ENCODE peak calls at places on chromosomes 2 and 18, in four cellular contexts. P is tibial nerve, T is transverse colon, K is suprapubic skin. Z is an unnamed sample.

GRCh38 chr18:59631583-59632181 is 65.5 kb downstream of the CCBE1 start:
- DNase-seq in T (no peak), P (no peak), K (no peak), Z (no peak)

GRCh38 chr18:48879008-48879431 is 71.7 kb downstream of the SMAD7 start:
- DNase-seq in K (no peak), T (no peak), P (no peak), Z (no peak)

GRCh38 chr18:39780774-39781173 is 2174.3 kb upstream of the PIK3C3 start:
- DNase-seq in K (no peak), P (no peak), T (no peak), Z (no peak)

GRCh38 chr2:48829569-48829968 is 74.0 kb upstream of the LHCGR start:
- DNase-seq in K (no peak), P (no peak), T (no peak), Z (no peak)

GRCh38 chr2:118003396-118003824 is 10.5 kb downstream of the CCDC93 start:
- DNase-seq in K (no peak), T (peak), P (no peak), Z (no peak)

GRCh38 chr2:45793564-45793963 is 142.1 kb downstream of the PRKCE start:
- DNase-seq in T (no peak), P (no peak), K (no peak), Z (no peak)

GRCh38 chr2:157476915-157477709 is 33.2 kb upstream of the CYTIP start:
- DNase-seq in P (no peak), T (no peak), K (no peak), Z (no peak)

GRCh38 chr2:240601061-240601830 is 14.7 kb downstream of the CAPN10 start:
- DNase-seq in P (peak), T (peak), K (peak), Z (no peak)

GRCh38 chr18:58666176-58666575 is 5.1 kb upstream of the MALT1 start:
- DNase-seq in T (no peak), P (no peak), K (no peak), Z (no peak)

GRCh38 chr2:228938629-228939028 is 332.5 kb downstream of the PID1 start:
- DNase-seq in P (no peak), T (no peak), K (no peak), Z (no peak)

GRCh38 chr2:201882353-201883095 is 76.2 kb downstream of the CDK15 start:
- DNase-seq in K (no peak), P (no peak), T (no peak), Z (no peak)

GRCh38 chr2:48510329-48510728 is 19.6 kb upstream of the STON1 start:
- DNase-seq in T (no peak), K (no peak), P (no peak), Z (no peak)

GRCh38 chr2:29305762-29306161 is 190.5 kb downstream of the CLIP4 start:
- DNase-seq in P (no peak), T (no peak), K (no peak), Z (no peak)

GRCh38 chr2:39696838-39697237 is 31.1 kb downstream of the TMEM178A start:
- DNase-seq in P (no peak), K (no peak), T (no peak), Z (no peak)
- TF ChIP-seq CTCF in P (peak), K (no peak), T (no peak), Z (peak)

GRCh38 chr2:9770308-9771100 is 72.8 kb upstream of the TAF1B start:
- DNase-seq in K (peak), P (peak), T (peak), Z (no peak)
- TF ChIP-seq CTCF in K (peak), P (peak), T (peak), Z (peak)

DNA sequence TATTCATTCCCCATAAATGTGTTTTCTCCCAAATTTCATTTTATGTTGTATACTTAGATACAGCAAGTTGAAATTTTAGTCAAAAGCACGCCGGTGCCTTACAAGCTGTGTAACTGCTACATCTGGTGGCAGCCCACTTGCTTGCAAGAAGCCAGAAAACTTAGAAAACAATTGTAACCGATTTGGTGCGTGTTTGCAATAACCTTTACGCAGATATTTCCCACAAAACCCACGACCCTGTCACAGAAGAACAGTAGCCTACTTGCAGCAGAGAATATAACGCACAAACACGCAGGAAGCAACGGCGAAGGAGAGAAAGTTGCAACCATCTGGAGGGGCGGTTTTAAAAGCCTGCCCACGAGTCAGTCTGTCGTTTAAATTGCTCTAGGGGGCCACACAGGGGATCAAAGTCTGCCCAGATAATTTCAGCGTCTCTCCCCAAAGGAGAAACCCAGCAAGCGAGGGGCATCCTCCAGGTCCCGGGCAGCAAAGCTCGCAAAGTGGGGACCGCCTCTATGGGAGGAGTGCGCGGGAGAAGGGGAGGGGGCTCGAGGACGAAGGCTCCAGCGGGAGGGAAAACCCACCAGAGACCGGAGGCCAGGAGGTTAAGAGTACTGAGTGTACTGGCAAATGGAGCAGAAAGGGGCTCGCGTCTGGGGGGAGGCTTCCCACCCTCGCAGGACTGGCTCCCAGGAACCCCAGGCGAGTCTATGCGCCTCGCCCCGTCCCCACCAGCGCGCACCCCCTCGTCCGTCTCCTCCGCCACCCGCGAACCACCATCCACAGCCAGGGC is 1.2 kb downstream of the TLK1 start:
- DNase-seq in T (peak), P (no peak), K (peak), Z (no peak)
- TF ChIP-seq CTCF in T (peak), P (peak), K (peak), Z (peak)

GRCh38 chr2:153770359-153770991 is 101.2 kb upstream of the GALNT13 start:
- DNase-seq in P (no peak), T (no peak), K (no peak), Z (no peak)
- TF ChIP-seq CTCF in P (no peak), T (no peak), K (no peak), Z (peak)

DNA sequence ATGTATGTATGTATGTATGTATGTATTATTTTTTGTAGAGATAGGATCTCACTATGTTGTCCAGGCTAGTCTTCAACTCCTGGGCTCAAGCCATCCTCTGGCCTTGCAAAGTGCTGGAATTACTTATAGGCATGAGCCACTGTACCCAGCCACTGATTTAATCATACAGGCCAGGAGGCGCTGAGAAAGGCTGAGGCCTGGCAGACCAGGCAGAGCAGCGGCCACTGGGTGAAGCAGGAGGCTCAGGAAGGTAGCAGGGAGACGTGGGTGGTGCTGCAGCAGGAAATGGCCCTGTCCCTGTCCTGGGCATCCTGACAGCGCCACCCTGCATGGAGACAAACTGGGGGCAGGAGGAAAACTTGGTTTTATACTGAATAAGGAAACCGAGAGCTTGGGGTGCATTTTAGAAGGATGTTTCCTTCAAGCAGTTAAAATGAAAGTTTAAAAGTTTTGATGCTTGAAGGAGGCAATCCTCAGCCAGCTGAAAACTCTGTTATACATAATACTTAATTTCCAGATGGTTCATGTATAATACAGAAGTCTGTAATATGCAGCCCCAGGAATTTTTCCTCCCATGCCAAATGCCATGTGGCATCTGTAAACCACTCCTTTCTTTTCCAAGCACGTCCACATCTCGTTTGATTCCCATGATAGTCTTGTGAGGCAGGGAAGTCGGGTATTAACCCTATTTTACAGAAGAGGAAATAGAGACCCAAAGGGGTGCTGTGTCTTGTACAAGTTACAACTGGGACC is 182.4 kb downstream of the CELF4 start:
- DNase-seq in K (no peak), T (no peak), P (no peak), Z (no peak)
- TF ChIP-seq CTCF in K (no peak), T (no peak), P (no peak), Z (no peak)

GRCh38 chr2:73176881-73177644 is 25.3 kb upstream of the NOTO start:
- DNase-seq in T (peak), K (peak), P (peak), Z (peak)

GRCh38 chr2:73175663-73176204 is 26.6 kb upstream of the NOTO start:
- DNase-seq in K (peak), T (peak), P (peak), Z (peak)

GRCh38 chr2:73177645-73178255 is 24.6 kb upstream of the NOTO start:
- DNase-seq in T (no peak), P (no peak), K (no peak), Z (no peak)

GRCh38 chr2:73174941-73175662 is 27.3 kb upstream of the NOTO start:
- DNase-seq in P (no peak), T (no peak), K (no peak), Z (peak)

DNA sequence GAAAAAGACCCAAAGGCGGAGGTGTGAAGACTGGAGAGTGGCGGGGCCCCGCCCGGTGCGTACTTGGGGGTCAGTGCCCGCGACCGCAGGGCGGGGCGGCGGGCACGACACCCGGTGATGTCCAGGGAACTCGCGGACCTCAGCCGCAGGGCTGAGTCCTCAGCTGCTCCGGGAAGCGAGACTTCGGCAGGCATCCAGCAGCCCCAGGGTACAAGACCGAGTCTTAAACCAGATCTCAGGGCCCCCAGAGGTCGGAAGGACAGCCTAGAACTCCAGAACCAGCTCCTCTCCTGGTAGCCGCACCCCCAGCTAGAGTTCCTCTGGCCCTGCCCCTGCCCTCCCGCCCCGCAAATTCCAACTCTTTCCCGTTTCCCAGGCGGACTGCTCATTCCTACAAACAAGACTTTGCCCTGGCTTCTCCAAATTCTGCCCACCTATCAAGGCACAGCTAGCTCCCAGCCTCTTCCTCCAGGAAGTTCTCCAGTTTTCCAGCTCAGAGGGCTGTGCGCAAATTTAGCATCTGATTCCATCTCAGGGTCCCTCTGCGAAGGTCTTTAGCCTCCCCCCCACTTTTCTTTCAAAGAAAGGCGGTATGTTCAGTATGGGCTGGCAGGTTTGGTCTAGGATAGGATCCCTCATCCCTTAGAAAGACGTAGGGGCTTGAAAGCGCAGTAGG is 26.0 kb upstream of the NOTO start:
- DNase-seq in P (no peak), T (peak), K (no peak), Z (peak)
- TF ChIP-seq CTCF in P (no peak), T (no peak), K (no peak), Z (no peak)

Z was measured in D721Med.